ENCODE peak calls at places on chromosomes 11 and 22, in eight cellular contexts. Q, R, O, U, X, J, S and M are unnamed samples.
A peak's percentile ranks its signal among the peaks of the same experiment; 100 is the strongest.

GRCh38 chr11:93648168-93648567 is 13.3 kb upstream of the CEP295 start:
- DNase-seq in U (no peak), S (peak; percentile 48), X (no peak), R (no peak), Q (peak; percentile 19), J (no peak), O (peak; percentile 37), M (no peak)

GRCh38 chr22:31583861-31584485 is 78.0 kb downstream of the PISD start:
- DNase-seq in R (no peak), Q (no peak), U (no peak), S (no peak), O (peak; percentile 78), J (no peak), X (no peak), M (no peak)

GRCh38 chr11:82858556-82859091 is 41.6 kb downstream of the PRCP start:
- DNase-seq in U (no peak), S (no peak), Q (no peak), X (no peak), O (peak; percentile 79), R (no peak), J (no peak), M (no peak)

GRCh38 chr11:393219-394033 is 583 bp upstream of the PKP3 start:
- DNase-seq in U (no peak), J (no peak), R (no peak), O (peak; percentile 79), S (no peak), Q (no peak), X (no peak), M (no peak)

GRCh38 chr11:2173150-2173693 is 1.6 kb upstream of the TH start:
- DNase-seq in R (no peak), O (no peak), X (no peak), S (no peak), Q (no peak), J (no peak), U (no peak), M (no peak)

GRCh38 chr11:6864436-6864835 is 1.6 kb downstream of the OR10A2 start:
- DNase-seq in S (no peak), O (peak; percentile 36), R (no peak), X (no peak), U (no peak), J (no peak), Q (no peak), M (no peak)

GRCh38 chr11:102196816-102197215 is 86.6 kb downstream of the YAP1 start:
- DNase-seq in Q (no peak), O (peak; percentile 37), U (no peak), R (no peak), X (no peak), J (no peak), S (no peak), M (no peak)

GRCh38 chr11:67280791-67281551 is 8.1 kb upstream of the ANKRD13D start:
- DNase-seq in O (no peak), J (no peak), X (no peak), U (peak; percentile 3), R (no peak), Q (no peak), S (no peak), M (no peak)

GRCh38 chr11:12052676-12053605 is 44.5 kb upstream of the DKK3 start:
- DNase-seq in Q (peak; percentile 49), O (no peak), X (no peak), R (no peak), U (no peak), S (peak; percentile 70), J (no peak), M (no peak)

GRCh38 chr11:61482513-61482912 is 26.0 kb upstream of the LRRC10B start:
- DNase-seq in U (peak; percentile 35), R (peak; percentile 28), O (no peak), S (no peak), J (no peak), X (no peak), Q (no peak), M (no peak)

GRCh38 chr11:2313051-2313951 is 11.5 kb downstream of the TSPAN32 start:
- DNase-seq in X (no peak), U (no peak), S (no peak), O (no peak), Q (no peak), J (no peak), R (no peak), M (no peak)

GRCh38 chr11:112163875-112164521 is at the start of gene IL18:
- DNase-seq in R (no peak), J (no peak), O (no peak), S (no peak), X (no peak), Q (no peak), U (peak; percentile 84), M (no peak)

GRCh38 chr22:46791201-46791731 is 28.8 kb downstream of the TBC1D22A start:
- DNase-seq in O (peak; percentile 77), Q (no peak), R (peak; percentile 68), X (peak; percentile 64), S (peak; percentile 92), U (peak; percentile 59), J (peak; percentile 77), M (peak; percentile 84)

GRCh38 chr11:70090989-70091388 is 12.9 kb downstream of the ANO1 start:
- DNase-seq in Q (peak; percentile 48), O (no peak), S (no peak), J (no peak), R (no peak), U (no peak), X (no peak), M (no peak)

GRCh38 chr11:87180743-87181142 is 143.0 kb downstream of the TMEM135 start:
- DNase-seq in O (peak; percentile 57), U (no peak), Q (no peak), S (no peak), J (no peak), X (no peak), R (no peak), M (no peak)

GRCh38 chr22:46587492-46588278 is 32.5 kb upstream of the GRAMD4 start:
- DNase-seq in U (peak; percentile 79), J (no peak), R (no peak), Q (no peak), X (no peak), S (peak; percentile 62), O (no peak), M (no peak)

GRCh38 chr11:111729441-111729840 is 36.7 kb downstream of the PPP2R1B start:
- DNase-seq in O (no peak), R (no peak), X (no peak), S (no peak), J (no peak), U (no peak), Q (no peak), M (no peak)